ENCODE peak calls at places on chromosomes 3 and 15, in four cellular contexts. L is RWPE1; J is naive thymus-derived CD8-positive, alpha-beta T cell; A is EL. T is an unnamed sample.

GRCh38 chr3:101735833-101736232 is 11.4 kb downstream of the CEP97 start:
- DNase-seq in L (no peak), J (no peak), A (no peak), T (no peak)

GRCh38 chr3:126263971-126264370 is 83.6 kb upstream of the ALDH1L1 start:
- DNase-seq in L (no peak), J (no peak), A (no peak), T (no peak)

GRCh38 chr3:14525685-14526631 is 14.2 kb downstream of the GRIP2 start:
- DNase-seq in L (no peak), J (no peak), A (peak), T (no peak)

GRCh38 chr3:53150247-53151085 is 10.5 kb upstream of the PRKCD start:
- DNase-seq in L (peak), J (no peak), A (peak), T (no peak)

GRCh38 chr15:94951538-94951937 is 720.2 kb downstream of the MCTP2 start:
- DNase-seq in L (no peak), J (no peak), A (no peak), T (no peak)

GRCh38 chr15:79089331-79089889 is 1.2 kb downstream of the RASGRF1 start:
- DNase-seq in L (no peak), J (no peak), A (no peak), T (peak)

GRCh38 chr15:77464129-77464865 is 43.6 kb downstream of the HMG20A start:
- DNase-seq in L (no peak), J (no peak), A (peak), T (no peak)

GRCh38 chr3:81718311-81718710 is 43.1 kb downstream of the GBE1 start:
- DNase-seq in L (no peak), J (no peak), A (no peak), T (no peak)

T was measured in trophoblast cell.